ENCODE peak calls at places on chromosomes 4 and X, in five cellular contexts. M is fibroblast of lung, L is Peyer's patch, N is body of pancreas, F is ovary. X is an unnamed sample.

GRCh38 chrX:71366674-71367256 is 608 bp downstream of the TAF1 start:
- DNase-seq in M (peak), L (no peak), N (peak), F (no peak), X (no peak)

GRCh38 chr4:85514783-85515182 is 39.8 kb downstream of the ARHGAP24 start:
- DNase-seq in M (no peak), L (no peak), N (no peak), F (no peak), X (no peak)

GRCh38 chr4:176810481-176811249 is 17.9 kb upstream of the VEGFC start:
- DNase-seq in M (no peak), L (no peak), N (no peak), F (no peak), X (no peak)

GRCh38 chrX:23228950-23229448 is 105.7 kb upstream of the PTCHD1 start:
- DNase-seq in M (no peak), L (no peak), N (no peak), F (no peak), X (no peak)

GRCh38 chr4:69196209-69196965 is 18.2 kb downstream of the UGT2B11 start:
- DNase-seq in M (no peak), L (no peak), N (no peak), F (no peak), X (no peak)

GRCh38 chrX:143648705-143649104 is 12.8 kb upstream of the SLITRK4 start:
- DNase-seq in M (no peak), L (no peak), N (peak), F (no peak), X (no peak)

GRCh38 chr4:156825074-156825473 is 146.5 kb downstream of the PDGFC start:
- DNase-seq in M (no peak), L (no peak), N (no peak), F (no peak), X (peak)

GRCh38 chrX:74557378-74557777 is 57.0 kb downstream of the RLIM start:
- DNase-seq in M (no peak), L (no peak), N (no peak), F (no peak), X (no peak)

GRCh38 chr4:69096111-69096656 is at the start of gene UGT2B7:
- DNase-seq in M (peak), L (no peak), N (no peak), F (no peak), X (peak)

GRCh38 chrX:66751136-66751782 is 112.4 kb upstream of the EDA2R start:
- DNase-seq in M (no peak), L (no peak), N (no peak), F (no peak), X (no peak)

GRCh38 chrX:39017716-39018115 is 216.5 kb downstream of the MID1IP1 start:
- DNase-seq in M (no peak), L (no peak), N (peak), F (no peak), X (no peak)

GRCh38 chrX:153538424-153538823 is 21.0 kb downstream of the ATP2B3 start:
- DNase-seq in M (no peak), L (no peak), N (peak), F (no peak), X (no peak)

GRCh38 chr4:2924765-2925301 is 38.4 kb downstream of the NOP14 start:
- DNase-seq in M (no peak), L (no peak), N (no peak), F (no peak), X (no peak)

GRCh38 chrX:152945021-152945979 is 47.4 kb downstream of the ZNF185 start:
- DNase-seq in M (no peak), L (no peak), N (no peak), F (no peak), X (no peak)

GRCh38 chr4:7894098-7894676 is 45.5 kb downstream of the AFAP1 start:
- DNase-seq in M (no peak), L (no peak), N (no peak), F (no peak), X (peak)

GRCh38 chr4:2925931-2926860 is 37.0 kb downstream of the NOP14 start:
- DNase-seq in M (no peak), L (no peak), N (no peak), F (no peak), X (no peak)

GRCh38 chrX:39749728-39750127 is 348.0 kb downstream of the BCOR start:
- DNase-seq in M (no peak), L (no peak), N (no peak), F (no peak), X (no peak)

GRCh38 chr4:88445252-88445651 is 11.7 kb upstream of the HERC5 start:
- DNase-seq in M (no peak), L (no peak), N (no peak), F (no peak), X (peak)

GRCh38 chr4:123600921-123601904 is 204.6 kb downstream of the SPRY1 start:
- DNase-seq in M (no peak), L (no peak), N (no peak), F (no peak), X (no peak)

GRCh38 chrX:13327666-13328065 is 7.8 kb upstream of the ATXN3L start:
- DNase-seq in M (no peak), L (no peak), N (no peak), F (no peak), X (no peak)
- H3K27ac ChIP-seq in M (no peak), L (no peak), N (no peak), F (no peak), X (no peak)

GRCh38 chr4:83454626-83455025 is 997 bp downstream of the HELQ start:
- DNase-seq in M (peak), L (no peak), N (no peak), F (no peak), X (peak)

GRCh38 chr4:83456184-83456501 is 285 bp downstream of the MRPS18C start:
- DNase-seq in M (no peak), L (no peak), N (no peak), F (no peak), X (no peak)

GRCh38 chr4:83455300-83456183 is at the start of the genes HELQ and MRPS18C:
- DNase-seq in M (peak), L (peak), N (peak), F (peak), X (peak)
- TF ChIP-seq CTCF in M (peak), L (peak), N (peak), F (no peak), X (peak)

DNA sequence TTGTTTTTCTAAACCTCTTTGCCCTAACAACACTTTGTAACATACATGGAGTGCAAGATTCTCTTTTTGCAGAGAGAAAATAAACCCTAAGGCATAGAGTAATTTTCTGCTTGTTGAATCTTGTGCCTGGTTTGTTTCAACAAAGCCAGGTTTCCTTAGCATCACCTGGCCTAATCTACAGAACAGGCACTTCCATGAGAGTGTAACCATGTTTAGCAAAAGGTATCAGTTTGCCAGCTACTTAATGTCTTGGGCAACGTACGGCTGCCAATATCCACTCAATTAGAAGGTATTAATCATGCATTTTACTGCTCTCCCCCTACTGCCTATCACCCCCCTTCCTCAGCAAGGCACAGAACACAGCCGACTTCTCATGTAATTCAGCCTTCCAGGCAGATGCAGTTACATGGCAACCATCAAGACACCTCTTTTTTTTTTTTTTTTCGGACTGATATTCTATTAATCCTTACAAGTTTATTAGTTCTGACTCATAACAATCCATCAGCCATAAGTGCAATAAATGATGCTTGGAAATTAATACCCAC is 219.1 kb downstream of the MAML3 start:
- DNase-seq in M (no peak), L (no peak), N (no peak), F (no peak), X (no peak)
- H3K27ac ChIP-seq in M (no peak), L (no peak), N (no peak), F (peak), X (no peak)

DNA sequence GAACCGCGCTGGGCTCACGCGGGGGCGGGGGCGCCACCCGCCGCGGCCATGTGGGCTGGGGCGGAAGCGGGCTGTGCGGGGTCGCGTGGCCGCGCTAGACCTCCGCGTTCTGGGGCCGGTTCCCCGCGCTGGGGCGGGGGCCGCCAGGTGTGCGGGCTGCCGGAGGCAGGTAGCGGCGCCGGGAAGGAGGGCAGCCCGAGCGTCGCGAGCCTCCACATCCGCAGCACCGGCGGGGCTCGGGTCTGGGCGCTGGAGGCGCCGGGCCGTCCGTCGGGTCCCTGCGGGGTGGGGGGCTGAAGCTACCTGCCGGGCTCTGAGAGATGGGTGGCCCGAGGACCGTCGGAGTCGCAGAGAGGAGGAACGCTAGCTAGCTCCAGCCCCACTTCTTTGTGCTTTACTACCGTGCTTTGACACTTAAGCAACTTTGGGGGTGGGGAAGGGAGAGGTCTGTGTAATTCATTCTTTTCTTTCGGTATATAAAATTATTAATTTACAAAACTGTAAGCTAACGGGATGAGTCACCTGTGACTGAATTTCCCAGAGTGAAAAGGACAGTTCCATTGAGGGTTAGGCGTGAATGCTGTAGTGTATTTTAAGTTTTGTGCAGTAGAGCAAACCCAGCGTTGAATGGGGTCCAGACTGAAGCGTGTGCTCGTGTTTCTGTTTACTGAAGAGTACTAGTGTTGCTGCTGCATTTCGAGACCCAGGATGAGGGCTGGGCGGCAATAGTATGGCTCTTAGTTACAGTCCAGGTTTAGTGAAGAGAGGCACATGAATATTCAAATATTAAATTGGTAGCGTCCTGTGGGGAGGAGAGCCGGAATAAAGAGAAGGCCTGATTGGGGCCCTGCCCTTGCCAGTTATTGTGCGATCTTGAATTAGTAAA is 778 bp downstream of the METAP1 start:
- DNase-seq in M (peak), L (no peak), N (peak), F (no peak), X (peak)
- TF ChIP-seq CTCF in M (no peak), L (no peak), N (no peak), F (no peak), X (no peak)

GRCh38 chrX:102976793-102977495 is 39.9 kb downstream of the RAB40AL start:
- DNase-seq in M (peak), L (no peak), N (peak), F (no peak), X (peak)
- H3K27ac ChIP-seq in M (no peak), L (no peak), N (no peak), F (no peak), X (no peak)

DNA sequence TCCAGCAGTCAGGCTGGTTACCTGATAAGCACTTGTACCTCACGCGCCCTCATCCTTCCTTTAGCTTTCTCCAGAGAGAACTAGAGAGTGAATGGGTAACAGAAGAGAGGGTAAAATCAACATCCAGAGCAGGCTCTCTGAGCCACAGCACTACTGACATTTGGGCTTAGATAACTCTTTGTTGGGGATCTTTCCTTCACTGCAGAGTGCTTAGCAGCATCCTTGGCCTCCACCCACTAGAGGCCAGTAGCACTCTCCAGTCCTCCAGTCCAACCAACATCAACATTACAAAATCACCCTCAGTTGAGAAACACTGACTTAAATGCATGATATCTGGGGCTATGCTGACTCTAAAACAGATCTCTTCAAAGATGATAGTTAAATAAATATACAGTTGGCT is 220.7 kb downstream of the TACR3 start:
- DNase-seq in M (no peak), L (no peak), N (no peak), F (no peak), X (no peak)
- TF ChIP-seq CTCF in M (peak), L (no peak), N (no peak), F (no peak), X (no peak)

GRCh38 chr4:15021946-15022345 is 19.7 kb downstream of the CPEB2 start:
- DNase-seq in M (no peak), L (no peak), N (no peak), F (no peak), X (no peak)
- H3K27ac ChIP-seq in M (no peak), L (no peak), N (no peak), F (no peak), X (no peak)

GRCh38 chrX:4268676-4269075 is 555.2 kb upstream of the PRKX start:
- DNase-seq in M (no peak), L (no peak), N (no peak), F (no peak), X (no peak)

GRCh38 chrX:4265036-4265435 is 551.6 kb upstream of the PRKX start:
- DNase-seq in M (no peak), L (no peak), N (no peak), F (no peak), X (no peak)

GRCh38 chrX:4263005-4263404 is 549.6 kb upstream of the PRKX start:
- DNase-seq in M (no peak), L (no peak), N (no peak), F (no peak), X (no peak)
- TF ChIP-seq CTCF in M (no peak), L (no peak), N (no peak), F (no peak), X (no peak)

GRCh38 chrX:44876076-44876475 is 3.1 kb downstream of the KDM6A start:
- DNase-seq in M (peak), L (no peak), N (no peak), F (no peak), X (no peak)

GRCh38 chrX:44875185-44875489 is 2.1 kb downstream of the KDM6A start:
- DNase-seq in M (no peak), L (no peak), N (no peak), F (no peak), X (no peak)

GRCh38 chrX:44881549-44881948 is 8.6 kb downstream of the KDM6A start:
- DNase-seq in M (no peak), L (no peak), N (no peak), F (no peak), X (no peak)

GRCh38 chrX:44876767-44877166 is 3.8 kb downstream of the KDM6A start:
- DNase-seq in M (no peak), L (no peak), N (no peak), F (no peak), X (no peak)

GRCh38 chrX:44878780-44879179 is 5.8 kb downstream of the KDM6A start:
- DNase-seq in M (no peak), L (no peak), N (no peak), F (no peak), X (no peak)
- H3K27ac ChIP-seq in M (no peak), L (no peak), N (no peak), F (no peak), X (no peak)

DNA sequence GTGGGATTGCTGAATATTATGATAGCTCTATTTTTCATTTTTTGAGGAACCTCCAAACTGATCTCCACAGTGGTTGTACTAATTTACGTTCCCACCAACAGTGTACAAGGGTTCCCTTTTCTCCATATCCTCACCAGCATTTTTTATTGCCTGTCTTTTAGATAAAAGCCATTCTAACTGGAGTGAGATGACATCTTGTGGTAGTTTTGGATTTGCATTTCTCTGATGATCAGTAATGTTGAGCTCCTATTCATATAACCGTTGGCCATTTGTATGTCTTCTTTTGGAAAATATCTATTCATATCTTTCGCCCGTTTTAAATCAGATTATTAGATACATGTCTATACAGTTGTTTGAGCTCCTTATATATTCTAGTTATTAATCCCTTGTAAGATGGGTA is 101.8 kb downstream of the RASGEF1B start:
- DNase-seq in M (no peak), L (no peak), N (no peak), F (no peak), X (no peak)
- TF ChIP-seq CTCF in M (peak), L (peak), N (no peak), F (no peak), X (no peak)

X was measured in RWPE1.